ENCODE peak calls at places on chromosomes 6 and 20, in six cellular contexts. C is AG04449; T is CD4-positive, alpha-beta T cell; O is OCI-LY7; M is D721Med; N is HCT116. D is an unnamed sample.

GRCh38 chr20:19832875-19833274 is 74.8 kb downstream of the RIN2 start:
- DNase-seq in C (no peak), T (no peak), O (no peak), M (no peak), N (no peak), D (no peak)

GRCh38 chr6:146770965-146771735 is 172.4 kb downstream of the ADGB start:
- DNase-seq in C (no peak), T (peak; percentile 31), O (peak; percentile 22), M (no peak), N (no peak), D (no peak)

GRCh38 chr6:4610256-4610655 is 165.9 kb upstream of the CDYL start:
- DNase-seq in C (no peak), T (no peak), O (no peak), M (no peak), N (no peak), D (no peak)

GRCh38 chr20:10626896-10627295 is 46.9 kb downstream of the JAG1 start:
- DNase-seq in C (no peak), T (no peak), O (no peak), M (no peak), N (no peak), D (no peak)

GRCh38 chr6:25014375-25014774 is 78.6 kb upstream of the RIPOR2 start:
- DNase-seq in C (no peak), T (no peak), O (no peak), M (no peak), N (no peak), D (no peak)

GRCh38 chr20:58169441-58169840 is 59.0 kb downstream of the ANKRD60 start:
- DNase-seq in C (peak; percentile 7), T (no peak), O (no peak), M (no peak), N (no peak), D (no peak)

GRCh38 chr6:98657764-98658163 is 176.6 kb upstream of the POU3F2 start:
- DNase-seq in C (no peak), T (no peak), O (peak; percentile 21), M (no peak), N (no peak), D (no peak)

GRCh38 chr6:55174211-55175013 is at the start of gene HCRTR2:
- DNase-seq in C (no peak), T (no peak), O (no peak), M (no peak), N (no peak), D (no peak)

GRCh38 chr20:5118220-5119142 is 1.3 kb downstream of the PCNA start:
- DNase-seq in C (no peak), T (no peak), O (peak; percentile 39), M (no peak), N (no peak), D (no peak)

GRCh38 chr6:31730631-31731086 is 1.6 kb upstream of the DDAH2 start:
- DNase-seq in C (no peak), T (no peak), O (no peak), M (no peak), N (no peak), D (no peak)

GRCh38 chr6:24549674-24550418 is 55.1 kb downstream of the ALDH5A1 start:
- DNase-seq in C (no peak), T (no peak), O (no peak), M (no peak), N (no peak), D (no peak)

GRCh38 chr6:46917002-46917401 is 4.7 kb downstream of the ADGRF5 start:
- DNase-seq in C (no peak), T (no peak), O (no peak), M (no peak), N (no peak), D (no peak)

GRCh38 chr6:139172567-139172966 is 37.7 kb downstream of the HECA start:
- DNase-seq in C (no peak), T (no peak), O (no peak), M (no peak), N (no peak), D (no peak)

GRCh38 chr20:4797275-4797674 is 75.6 kb downstream of the PRND start:
- DNase-seq in C (no peak), T (no peak), O (no peak), M (no peak), N (no peak), D (no peak)

GRCh38 chr6:8088886-8089285 is 13.5 kb downstream of the EEF1E1 start:
- DNase-seq in C (no peak), T (no peak), O (no peak), M (no peak), N (no peak), D (no peak)

GRCh38 chr20:54366669-54367068 is 108.7 kb upstream of the DOK5 start:
- DNase-seq in C (no peak), T (no peak), O (no peak), M (no peak), N (no peak), D (no peak)

GRCh38 chr6:168193816-168194701 is 115.0 kb upstream of the FRMD1 start:
- DNase-seq in C (no peak), T (no peak), O (peak; percentile 1), M (no peak), N (peak; percentile 7), D (no peak)

GRCh38 chr6:17987576-17988421 is at the start of gene KIF13A:
- DNase-seq in C (no peak), T (no peak), O (peak; percentile 67), M (peak; percentile 43), N (no peak), D (peak; percentile 83)

GRCh38 chr6:94376876-94377275 is 957.5 kb upstream of the EPHA7 start:
- DNase-seq in C (no peak), T (no peak), O (no peak), M (no peak), N (no peak), D (no peak)

GRCh38 chr6:131597448-131597847 is 24.4 kb downstream of the ARG1 start:
- DNase-seq in C (no peak), T (no peak), O (peak; percentile 13), M (no peak), N (no peak), D (no peak)

GRCh38 chr20:59149678-59150504 is 13.7 kb upstream of the ZNF831 start:
- DNase-seq in C (no peak), T (peak; percentile 61), O (peak; percentile 39), M (no peak), N (no peak), D (no peak)

GRCh38 chr6:38348366-38348765 is 291.4 kb downstream of the BTBD9 start:
- DNase-seq in C (no peak), T (no peak), O (no peak), M (no peak), N (no peak), D (no peak)

GRCh38 chr6:152572395-152573061 is 64.6 kb downstream of the SYNE1 start:
- DNase-seq in C (no peak), T (no peak), O (no peak), M (no peak), N (no peak), D (no peak)

GRCh38 chr6:137291441-137291840 is 72.3 kb upstream of the IFNGR1 start:
- DNase-seq in C (no peak), T (no peak), O (no peak), M (no peak), N (no peak), D (no peak)

GRCh38 chr20:6632187-6632586 is 135.3 kb upstream of the BMP2 start:
- DNase-seq in C (no peak), T (no peak), O (no peak), M (no peak), N (no peak), D (no peak)

DNA sequence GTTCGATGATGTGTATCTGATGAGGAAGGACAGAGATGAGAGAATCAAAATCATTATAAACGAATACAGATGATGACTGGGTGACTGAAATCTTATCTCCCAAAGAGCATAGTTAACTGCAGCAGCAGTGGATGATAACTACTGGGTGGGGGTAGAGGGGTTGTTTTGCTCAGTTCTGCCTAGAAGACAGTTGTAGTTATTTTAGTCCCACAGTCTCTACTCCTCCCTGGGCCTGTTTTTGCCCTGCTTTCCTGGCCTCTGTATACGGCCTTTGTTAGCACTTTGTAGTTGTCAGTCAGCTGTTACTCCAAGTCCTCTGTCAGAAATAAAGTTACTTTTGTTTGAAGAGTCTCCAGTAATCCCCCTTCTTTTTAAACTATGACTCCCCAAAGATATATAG is 113.9 kb downstream of the SLC16A10 start:
- DNase-seq in C (no peak), T (no peak), O (no peak), M (no peak), N (no peak), D (no peak)
- TF ChIP-seq CTCF in C (no peak), T (no peak), O (no peak), M (no peak), N (no peak), D (no peak)

DNA sequence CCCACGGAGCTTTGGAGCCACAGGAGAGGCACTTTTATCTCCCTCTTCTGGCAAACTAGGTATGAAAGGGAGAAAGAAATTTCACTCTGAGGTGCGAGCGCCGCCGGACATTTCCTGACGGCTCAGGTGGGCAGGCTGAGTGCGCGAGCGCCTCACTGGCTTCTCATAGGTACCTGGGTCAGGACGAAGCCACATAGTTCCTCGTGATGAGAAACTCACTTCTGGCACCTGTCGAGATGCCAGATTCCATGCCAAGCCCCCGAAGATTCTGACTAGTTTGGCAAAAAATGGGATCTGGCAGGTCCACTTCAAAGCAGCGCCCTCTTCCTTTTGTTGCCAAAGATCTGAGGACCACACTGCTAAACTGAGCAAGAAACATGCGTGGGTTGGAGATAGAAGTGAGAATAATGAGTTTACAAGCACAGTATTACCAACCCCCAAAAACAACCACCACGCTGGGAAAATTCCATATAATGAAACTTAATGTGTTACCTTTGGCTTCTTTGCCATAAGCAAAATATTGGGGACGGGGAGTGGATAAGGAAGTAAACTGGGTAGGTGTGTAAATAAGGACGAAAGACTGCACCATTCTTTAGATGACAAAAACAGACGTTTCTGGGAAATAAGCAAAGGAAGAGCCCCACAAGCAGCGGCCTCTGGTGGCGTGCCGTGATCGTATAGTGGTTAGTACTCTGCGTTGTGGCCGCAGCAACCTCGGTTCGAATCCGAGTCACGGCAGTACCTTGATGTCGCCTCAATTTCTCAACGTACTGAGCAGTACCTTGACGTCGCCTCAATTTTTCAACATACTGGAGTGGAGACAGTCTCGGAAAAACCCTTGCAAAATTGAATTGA is 89.8 kb upstream of the PRSS16 start:
- DNase-seq in C (peak; percentile 40), T (peak; percentile 73), O (peak; percentile 61), M (no peak), N (peak; percentile 65), D (no peak)
- TF ChIP-seq CTCF in C (peak; percentile 50), T (peak; percentile 78), O (peak; percentile 55), M (peak; percentile 17), N (peak; percentile 59), D (peak; percentile 64)

GRCh38 chr6:157323114-157323923 is at the start of gene TMEM242:
- DNase-seq in C (peak; percentile 69), T (peak; percentile 85), O (peak; percentile 91), M (peak; percentile 58), N (peak; percentile 92), D (peak; percentile 85)
- TF ChIP-seq CTCF in C (no peak), T (peak; percentile 17), O (peak; percentile 27), M (no peak), N (no peak), D (peak; percentile 11)

DNA sequence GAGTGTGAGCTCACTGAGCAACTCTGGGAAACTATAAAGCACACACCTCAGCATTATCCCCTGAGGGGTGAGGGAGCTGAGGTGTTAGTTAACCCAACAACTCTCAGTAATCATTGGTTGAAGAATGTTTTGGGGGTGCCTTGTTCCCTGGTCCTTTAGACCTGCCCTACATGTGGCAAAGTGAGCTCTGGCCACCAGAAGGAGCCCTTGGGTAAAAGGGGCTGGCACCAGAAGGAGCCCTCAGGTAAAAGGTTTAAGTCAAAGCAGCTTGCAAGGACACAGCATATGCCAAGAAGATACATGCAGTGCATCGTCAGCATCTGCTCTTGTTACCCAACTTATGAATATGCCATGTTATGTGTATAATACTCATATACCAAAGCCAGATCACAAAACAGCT is 1081.7 kb downstream of the KIF16B start:
- DNase-seq in C (no peak), T (no peak), O (no peak), M (no peak), N (no peak), D (no peak)
- TF ChIP-seq CTCF in C (peak; percentile 4), T (no peak), O (peak; percentile 47), M (peak; percentile 49), N (no peak), D (no peak)